ENCODE peak calls at places on chromosomes 2 and 18, in seven cellular contexts. H is H54; D is body of pancreas; S is LoVo; J is RPMI7951; Q is fibroblast of the conjunctiva; I is activated effector memory CD4-positive, alpha-beta T cell treated with anti-CD3 and anti-CD28 coated beads, Interleukin-2, amount 50 U/mL, for 16 hours. B is an unnamed sample.

GRCh38 chr18:52451851-52452250 is 111.9 kb downstream of the DCC start:
- DNase-seq in H (no peak), D (no peak), J (no peak), S (no peak), I (no peak), Q (no peak), B (no peak)

GRCh38 chr18:48084858-48085257 is 154.4 kb upstream of the SMAD2 start:
- DNase-seq in Q (no peak), J (no peak), I (no peak), H (no peak), S (no peak), D (no peak), B (no peak)

GRCh38 chr18:79542876-79543750 is 136.5 kb upstream of the CTDP1 start:
- DNase-seq in J (no peak), I (no peak), Q (no peak), S (no peak), D (no peak), H (no peak), B (no peak)

GRCh38 chr2:38074047-38074774 is 1.7 kb downstream of the CYP1B1 start:
- DNase-seq in I (no peak), H (no peak), J (no peak), S (no peak), Q (no peak), D (no peak), B (no peak)

GRCh38 chr2:192675640-192676039 is 480.9 kb upstream of the TMEFF2 start:
- DNase-seq in D (no peak), I (no peak), S (no peak), H (no peak), J (no peak), Q (no peak), B (no peak)

GRCh38 chr18:70411886-70412443 is 123.1 kb downstream of the SOCS6 start:
- DNase-seq in Q (no peak), H (no peak), D (peak), I (no peak), J (no peak), S (no peak), B (no peak)

GRCh38 chr2:150133623-150134022 is 353.8 kb downstream of the RND3 start:
- DNase-seq in I (no peak), J (peak), S (peak), D (peak), H (peak), Q (peak), B (no peak)

GRCh38 chr18:55475916-55476315 is 112.1 kb downstream of the TCF4 start:
- DNase-seq in S (no peak), J (no peak), I (no peak), D (no peak), H (no peak), Q (no peak), B (no peak)

GRCh38 chr2:196670342-196670741 is 30.8 kb downstream of the CCDC150 start:
- DNase-seq in S (no peak), H (no peak), I (no peak), Q (no peak), D (no peak), J (no peak), B (no peak)

GRCh38 chr2:20939786-20940480 is 103.9 kb downstream of the APOB start:
- DNase-seq in J (no peak), I (no peak), D (no peak), H (no peak), Q (no peak), S (no peak), B (no peak)

GRCh38 chr2:144989580-144990270 is 469.8 kb upstream of the ZEB2 start:
- DNase-seq in H (no peak), D (no peak), I (no peak), Q (no peak), J (no peak), S (no peak), B (no peak)

GRCh38 chr2:121284424-121285076 is 452 bp downstream of the TFCP2L1 start:
- DNase-seq in J (no peak), I (peak), S (no peak), Q (no peak), H (no peak), D (no peak), B (no peak)

GRCh38 chr2:98333922-98334321 is 12.3 kb upstream of the CNGA3 start:
- DNase-seq in D (no peak), H (no peak), J (no peak), S (no peak), Q (no peak), I (no peak), B (no peak)

GRCh38 chr2:55672630-55673029 is 21.0 kb downstream of the PNPT1 start:
- DNase-seq in H (no peak), S (no peak), Q (peak), D (no peak), I (no peak), J (no peak), B (no peak)

B was measured in SK-N-MC.